ENCODE peak calls at places on chromosome 17, in four cellular contexts. S is skeletal muscle cell; Q is smooth muscle cell of the brain vasculature; F is stimulated activated naive B cell treated with anti-CD40 and anti-IgM and Interleukin-4, amounts not matched to agents 10 μg/mL and 1 μg/mL and 100 μg/mL, for 72 hours. Z is an unnamed sample.

GRCh38 chr17:73261952-73262675 is 434 bp upstream of the CPSF4L start:
- DNase-seq in S (no peak), Q (no peak), F (no peak), Z (no peak)

GRCh38 chr17:14750866-14751265 is 450.0 kb downstream of the HS3ST3B1 start:
- DNase-seq in Q (no peak), S (no peak), F (no peak), Z (no peak)

GRCh38 chr17:9389116-9389515 is 186.5 kb downstream of the STX8 start:
- DNase-seq in Q (no peak), S (peak), F (peak), Z (peak)

GRCh38 chr17:60231234-60231633 is 81.5 kb downstream of the CA4 start:
- DNase-seq in S (no peak), Q (no peak), F (no peak), Z (no peak)

GRCh38 chr17:33106525-33107162 is 115.0 kb downstream of the SPACA3 start:
- DNase-seq in Q (no peak), S (no peak), F (no peak), Z (peak)

GRCh38 chr17:835263-835662 is 53.1 kb downstream of the MRM3 start:
- DNase-seq in S (peak), Q (peak), F (no peak), Z (peak)

GRCh38 chr17:50903604-50904521 is 37.7 kb upstream of the TOB1 start:
- DNase-seq in F (no peak), S (peak), Q (no peak), Z (peak)

GRCh38 chr17:69574257-69575197 is 160.0 kb downstream of the MAP2K6 start:
- DNase-seq in Q (peak), S (peak), F (no peak), Z (peak)

GRCh38 chr17:45783593-45784292 is 377 bp upstream of the CRHR1 start:
- DNase-seq in Q (no peak), S (no peak), F (no peak), Z (no peak)

Z was measured in retinal pigment epithelial cell.